ENCODE peak calls at places on chromosomes 5 and 9, in seven cellular contexts. A is ovary; I is RPMI7951; N is iris pigment epithelial cell; T is NCI-H524; B is A172; H is activated CD4-positive, alpha-beta memory T cell treated with anti-CD3 and anti-CD28 coated beads, Interleukin-2, amount 10 ng/mL, durations not matched to agents 7 days and 5 days. D is an unnamed sample.
A peak's percentile ranks its signal among the peaks of the same experiment; 100 is the strongest.

GRCh38 chr9:18665947-18666346 is 192.0 kb downstream of the ADAMTSL1 start:
- DNase-seq in A (no peak), I (no peak), N (peak; percentile 20), T (no peak), B (no peak), H (no peak), D (no peak)

GRCh38 chr5:9544502-9545300 is 1.2 kb downstream of the SEMA5A start:
- DNase-seq in A (peak; percentile 71), I (peak; percentile 80), N (peak; percentile 81), T (peak; percentile 72), B (peak; percentile 82), H (peak; percentile 48), D (peak; percentile 69)

GRCh38 chr5:72194846-72195245 is 87.6 kb downstream of the MAP1B start:
- DNase-seq in A (no peak), I (peak; percentile 93), N (no peak), T (no peak), B (no peak), H (peak; percentile 66), D (no peak)

GRCh38 chr5:116137544-116138378 is 52.9 kb downstream of the COMMD10 start:
- DNase-seq in A (no peak), I (peak; percentile 43), N (peak; percentile 60), T (no peak), B (peak; percentile 42), H (no peak), D (no peak)

GRCh38 chr5:83523926-83524325 is 52.4 kb downstream of the VCAN start:
- DNase-seq in A (no peak), I (no peak), N (no peak), T (no peak), B (no peak), H (no peak), D (no peak)

GRCh38 chr5:155004138-155004744 is 9.3 kb upstream of the KIF4B start:
- DNase-seq in A (no peak), I (no peak), N (peak; percentile 29), T (no peak), B (no peak), H (peak; percentile 39), D (no peak)

GRCh38 chr9:135641745-135642144 is 2.4 kb upstream of the GLT6D1 start:
- DNase-seq in A (no peak), I (peak; percentile 60), N (peak; percentile 60), T (no peak), B (peak; percentile 86), H (no peak), D (no peak)

GRCh38 chr9:23117621-23118020 is 671.0 kb downstream of the DMRTA1 start:
- DNase-seq in A (no peak), I (peak; percentile 0), N (peak; percentile 47), T (no peak), B (peak; percentile 38), H (no peak), D (no peak)

GRCh38 chr5:124712724-124713305 is 33.6 kb downstream of the ZNF608 start:
- DNase-seq in A (no peak), I (no peak), N (no peak), T (no peak), B (no peak), H (no peak), D (no peak)

GRCh38 chr5:136699661-136700060 is 334.3 kb upstream of the TRPC7 start:
- DNase-seq in A (no peak), I (no peak), N (no peak), T (no peak), B (no peak), H (no peak), D (no peak)

GRCh38 chr9:137251194-137251461 is at the start of gene STPG3:
- DNase-seq in A (no peak), I (no peak), N (no peak), T (no peak), B (no peak), H (no peak), D (no peak)

GRCh38 chr5:137560414-137560813 is 61.3 kb upstream of the SPOCK1 start:
- DNase-seq in A (no peak), I (peak; percentile 54), N (peak; percentile 23), T (no peak), B (peak; percentile 33), H (no peak), D (no peak)

GRCh38 chr5:107472620-107473064 is 198.1 kb downstream of the EFNA5 start:
- DNase-seq in A (no peak), I (no peak), N (no peak), T (no peak), B (no peak), H (no peak), D (no peak)

GRCh38 chr9:128882677-128883590 is 1.0 kb downstream of the LRRC8A start:
- DNase-seq in A (peak; percentile 33), I (peak; percentile 26), N (no peak), T (no peak), B (no peak), H (no peak), D (no peak)

GRCh38 chr5:32791536-32792240 is 80.6 kb downstream of the NPR3 start:
- DNase-seq in A (no peak), I (no peak), N (peak; percentile 66), T (no peak), B (no peak), H (no peak), D (no peak)

GRCh38 chr5:170467000-170467707 is 36.7 kb upstream of the KCNIP1 start:
- DNase-seq in A (no peak), I (peak; percentile 93), N (peak; percentile 94), T (no peak), B (peak; percentile 96), H (peak; percentile 50), D (no peak)

GRCh38 chr5:115068239-115069086 is 101.2 kb downstream of the TRIM36 start:
- DNase-seq in A (no peak), I (peak; percentile 69), N (peak; percentile 40), T (no peak), B (peak; percentile 94), H (peak; percentile 19), D (no peak)

D was measured in amygdala.